ENCODE peak calls at places on chromosomes 5 and 9, in five cellular contexts. One of them, this sample, is unnamed.
A peak's percentile ranks its signal among the peaks of the same experiment; 100 is the strongest.

GRCh38 chr5:38847549-38848341 is 1.9 kb downstream of the OSMR start:
- DNase-seq in tibial artery: no peak
- DNase-seq in frontal cortex: no peak
- DNase-seq in HuH-7: peak; percentile 50
- DNase-seq in sciatic nerve: no peak
- DNase-seq in this sample: no peak

GRCh38 chr5:180133060-180133459 is 61.5 kb upstream of the RNF130 start:
- DNase-seq in HuH-7: no peak
- DNase-seq in tibial artery: no peak
- DNase-seq in sciatic nerve: peak; percentile 49
- DNase-seq in frontal cortex: no peak
- DNase-seq in this sample: no peak

GRCh38 chr5:170642776-170643436 is 139.1 kb downstream of the KCNIP1 start:
- DNase-seq in frontal cortex: no peak
- DNase-seq in HuH-7: no peak
- DNase-seq in tibial artery: peak; percentile 55
- DNase-seq in sciatic nerve: no peak
- DNase-seq in this sample: no peak

GRCh38 chr5:8208307-8208706 is 339.4 kb downstream of the MTRR start:
- DNase-seq in frontal cortex: no peak
- DNase-seq in tibial artery: no peak
- DNase-seq in HuH-7: no peak
- DNase-seq in sciatic nerve: no peak
- DNase-seq in this sample: no peak

GRCh38 chr9:130129425-130130061 is 42.7 kb upstream of the NCS1 start:
- DNase-seq in HuH-7: no peak
- DNase-seq in frontal cortex: no peak
- DNase-seq in tibial artery: no peak
- DNase-seq in sciatic nerve: no peak
- DNase-seq in this sample: no peak

GRCh38 chr5:150398432-150399157 is 14.1 kb downstream of the CD74 start:
- DNase-seq in HuH-7: no peak
- DNase-seq in sciatic nerve: no peak
- DNase-seq in tibial artery: no peak
- DNase-seq in frontal cortex: no peak
- DNase-seq in this sample: no peak

GRCh38 chr5:69261034-69261433 is 26.3 kb downstream of the CDK7 start:
- DNase-seq in tibial artery: no peak
- DNase-seq in frontal cortex: no peak
- DNase-seq in sciatic nerve: no peak
- DNase-seq in HuH-7: no peak
- DNase-seq in this sample: no peak

GRCh38 chr9:129458663-129459549 is 162.0 kb downstream of the C9orf50 start:
- DNase-seq in HuH-7: no peak
- DNase-seq in sciatic nerve: peak; percentile 83
- DNase-seq in frontal cortex: no peak
- DNase-seq in tibial artery: peak; percentile 89
- DNase-seq in this sample: peak; percentile 75

GRCh38 chr9:89790542-89791109 is 185.8 kb downstream of the GADD45G start:
- DNase-seq in sciatic nerve: peak; percentile 9
- DNase-seq in tibial artery: no peak
- DNase-seq in frontal cortex: no peak
- DNase-seq in HuH-7: no peak
- DNase-seq in this sample: no peak

This sample was measured in glutamatergic neuron.